ENCODE peak calls at places on chromosomes 16 and 17, in seven cellular contexts. One of them, this sample, is unnamed.

GRCh38 chr16:14013571-14014283 is 57.4 kb upstream of the MRTFB start:
- DNase-seq in NCI-H510A treated with DMSO at 0.1 percent for 48 hours: peak
- DNase-seq in HS-27A: no peak
- DNase-seq in renal cortical epithelial cell: peak
- DNase-seq in Ammon's horn: no peak
- DNase-seq in HL-60: no peak
- DNase-seq in stimulated activated CD4-positive, alpha-beta T cell treated with anti-CD3 and anti-CD28 coated beads, Interleukin-15, amount 100 ng/mL, for 1 hour: no peak
- DNase-seq in this sample: no peak

GRCh38 chr17:75680431-75680830 is 13.3 kb downstream of the SAP30BP start:
- DNase-seq in NCI-H510A treated with DMSO at 0.1 percent for 48 hours: no peak
- DNase-seq in HS-27A: no peak
- DNase-seq in renal cortical epithelial cell: no peak
- DNase-seq in Ammon's horn: no peak
- DNase-seq in HL-60: no peak
- DNase-seq in stimulated activated CD4-positive, alpha-beta T cell treated with anti-CD3 and anti-CD28 coated beads, Interleukin-15, amount 100 ng/mL, for 1 hour: no peak
- DNase-seq in this sample: no peak

GRCh38 chr16:10408824-10409381 is 23.0 kb downstream of the ATF7IP2 start:
- DNase-seq in NCI-H510A treated with DMSO at 0.1 percent for 48 hours: no peak
- DNase-seq in HS-27A: no peak
- DNase-seq in renal cortical epithelial cell: no peak
- DNase-seq in Ammon's horn: no peak
- DNase-seq in HL-60: no peak
- DNase-seq in stimulated activated CD4-positive, alpha-beta T cell treated with anti-CD3 and anti-CD28 coated beads, Interleukin-15, amount 100 ng/mL, for 1 hour: no peak
- DNase-seq in this sample: no peak

GRCh38 chr17:79993390-79994221 is 42.1 kb downstream of the TBC1D16 start:
- DNase-seq in NCI-H510A treated with DMSO at 0.1 percent for 48 hours: peak
- DNase-seq in HS-27A: no peak
- DNase-seq in renal cortical epithelial cell: peak
- DNase-seq in Ammon's horn: no peak
- DNase-seq in HL-60: peak
- DNase-seq in stimulated activated CD4-positive, alpha-beta T cell treated with anti-CD3 and anti-CD28 coated beads, Interleukin-15, amount 100 ng/mL, for 1 hour: no peak
- DNase-seq in this sample: no peak

GRCh38 chr16:81265658-81266451 is 27.4 kb downstream of the BCO1 start:
- DNase-seq in NCI-H510A treated with DMSO at 0.1 percent for 48 hours: no peak
- DNase-seq in HS-27A: no peak
- DNase-seq in renal cortical epithelial cell: no peak
- DNase-seq in Ammon's horn: peak
- DNase-seq in HL-60: no peak
- DNase-seq in stimulated activated CD4-positive, alpha-beta T cell treated with anti-CD3 and anti-CD28 coated beads, Interleukin-15, amount 100 ng/mL, for 1 hour: no peak
- DNase-seq in this sample: no peak

GRCh38 chr17:39062846-39063680 is 88.4 kb downstream of the PLXDC1 start:
- DNase-seq in NCI-H510A treated with DMSO at 0.1 percent for 48 hours: no peak
- DNase-seq in HS-27A: no peak
- DNase-seq in renal cortical epithelial cell: no peak
- DNase-seq in Ammon's horn: no peak
- DNase-seq in HL-60: no peak
- DNase-seq in stimulated activated CD4-positive, alpha-beta T cell treated with anti-CD3 and anti-CD28 coated beads, Interleukin-15, amount 100 ng/mL, for 1 hour: no peak
- DNase-seq in this sample: no peak

GRCh38 chr17:50151041-50151936 is 812 bp upstream of the PPP1R9B start:
- DNase-seq in NCI-H510A treated with DMSO at 0.1 percent for 48 hours: peak
- DNase-seq in HS-27A: peak
- DNase-seq in renal cortical epithelial cell: peak
- DNase-seq in Ammon's horn: peak
- DNase-seq in HL-60: peak
- DNase-seq in stimulated activated CD4-positive, alpha-beta T cell treated with anti-CD3 and anti-CD28 coated beads, Interleukin-15, amount 100 ng/mL, for 1 hour: peak
- DNase-seq in this sample: no peak

GRCh38 chr16:66547101-66547989 is 2.6 kb downstream of the TK2 start:
- DNase-seq in NCI-H510A treated with DMSO at 0.1 percent for 48 hours: no peak
- DNase-seq in HS-27A: no peak
- DNase-seq in renal cortical epithelial cell: no peak
- DNase-seq in Ammon's horn: no peak
- DNase-seq in HL-60: no peak
- DNase-seq in stimulated activated CD4-positive, alpha-beta T cell treated with anti-CD3 and anti-CD28 coated beads, Interleukin-15, amount 100 ng/mL, for 1 hour: no peak
- DNase-seq in this sample: no peak

GRCh38 chr17:35210741-35211140 is 16.5 kb upstream of the SLC35G3 start:
- DNase-seq in NCI-H510A treated with DMSO at 0.1 percent for 48 hours: no peak
- DNase-seq in HS-27A: no peak
- DNase-seq in renal cortical epithelial cell: no peak
- DNase-seq in Ammon's horn: no peak
- DNase-seq in HL-60: no peak
- DNase-seq in stimulated activated CD4-positive, alpha-beta T cell treated with anti-CD3 and anti-CD28 coated beads, Interleukin-15, amount 100 ng/mL, for 1 hour: no peak
- DNase-seq in this sample: no peak

GRCh38 chr17:30378191-30378796 is 433 bp upstream of the CPD start:
- DNase-seq in NCI-H510A treated with DMSO at 0.1 percent for 48 hours: no peak
- DNase-seq in HS-27A: no peak
- DNase-seq in renal cortical epithelial cell: no peak
- DNase-seq in Ammon's horn: peak
- DNase-seq in HL-60: no peak
- DNase-seq in stimulated activated CD4-positive, alpha-beta T cell treated with anti-CD3 and anti-CD28 coated beads, Interleukin-15, amount 100 ng/mL, for 1 hour: peak
- DNase-seq in this sample: peak

GRCh38 chr17:1050246-1050995 is 53.5 kb downstream of the TIMM22 start:
- DNase-seq in NCI-H510A treated with DMSO at 0.1 percent for 48 hours: no peak
- DNase-seq in HS-27A: no peak
- DNase-seq in renal cortical epithelial cell: no peak
- DNase-seq in Ammon's horn: no peak
- DNase-seq in HL-60: no peak
- DNase-seq in stimulated activated CD4-positive, alpha-beta T cell treated with anti-CD3 and anti-CD28 coated beads, Interleukin-15, amount 100 ng/mL, for 1 hour: no peak
- DNase-seq in this sample: no peak

GRCh38 chr17:79019631-79020584 is 4.1 kb upstream of the C1QTNF1 start:
- DNase-seq in NCI-H510A treated with DMSO at 0.1 percent for 48 hours: no peak
- DNase-seq in HS-27A: no peak
- DNase-seq in renal cortical epithelial cell: peak
- DNase-seq in Ammon's horn: no peak
- DNase-seq in HL-60: peak
- DNase-seq in stimulated activated CD4-positive, alpha-beta T cell treated with anti-CD3 and anti-CD28 coated beads, Interleukin-15, amount 100 ng/mL, for 1 hour: no peak
- DNase-seq in this sample: peak

GRCh38 chr17:75773808-75774470 is 8.9 kb upstream of the GALK1 start:
- DNase-seq in NCI-H510A treated with DMSO at 0.1 percent for 48 hours: no peak
- DNase-seq in HS-27A: no peak
- DNase-seq in renal cortical epithelial cell: no peak
- DNase-seq in Ammon's horn: no peak
- DNase-seq in HL-60: no peak
- DNase-seq in stimulated activated CD4-positive, alpha-beta T cell treated with anti-CD3 and anti-CD28 coated beads, Interleukin-15, amount 100 ng/mL, for 1 hour: no peak
- DNase-seq in this sample: no peak

This sample was measured in glomerular endothelial cell.